ENCODE peak calls at places on chromosomes 16 and 17, in eight cellular contexts. One of them, this sample, is unnamed.

GRCh38 chr17:17491546-17491988 is 4.6 kb downstream of the RASD1 start:
- DNase-seq in sigmoid colon: peak; percentile 59
- DNase-seq in Peyer's patch: no peak
- DNase-seq in caudate nucleus: peak; percentile 72
- DNase-seq in CD8-positive, alpha-beta T cell: no peak
- DNase-seq in neural progenitor cell: no peak
- DNase-seq in dorsolateral prefrontal cortex: peak; percentile 38
- DNase-seq in endodermal cell: no peak
- DNase-seq in this sample: no peak

GRCh38 chr16:73071131-73071940 is 23.4 kb upstream of the ZFHX3 start:
- DNase-seq in CD8-positive, alpha-beta T cell: no peak
- DNase-seq in dorsolateral prefrontal cortex: no peak
- DNase-seq in Peyer's patch: no peak
- DNase-seq in sigmoid colon: peak; percentile 87
- DNase-seq in endodermal cell: peak; percentile 87
- DNase-seq in neural progenitor cell: peak; percentile 73
- DNase-seq in caudate nucleus: no peak
- DNase-seq in this sample: peak; percentile 89

GRCh38 chr16:56277040-56277439 is 85.8 kb downstream of the GNAO1 start:
- DNase-seq in sigmoid colon: no peak
- DNase-seq in CD8-positive, alpha-beta T cell: no peak
- DNase-seq in endodermal cell: peak; percentile 89
- DNase-seq in neural progenitor cell: peak; percentile 70
- DNase-seq in Peyer's patch: no peak
- DNase-seq in dorsolateral prefrontal cortex: peak; percentile 40
- DNase-seq in caudate nucleus: no peak
- DNase-seq in this sample: peak; percentile 73

GRCh38 chr16:46573008-46573833 is 48.0 kb downstream of the SHCBP1 start:
- DNase-seq in Peyer's patch: no peak
- DNase-seq in endodermal cell: peak; percentile 72
- DNase-seq in CD8-positive, alpha-beta T cell: no peak
- DNase-seq in caudate nucleus: no peak
- DNase-seq in neural progenitor cell: no peak
- DNase-seq in dorsolateral prefrontal cortex: no peak
- DNase-seq in sigmoid colon: no peak
- DNase-seq in this sample: peak; percentile 41

GRCh38 chr17:69716571-69716970 is 302.1 kb downstream of the MAP2K6 start:
- DNase-seq in sigmoid colon: no peak
- DNase-seq in endodermal cell: no peak
- DNase-seq in CD8-positive, alpha-beta T cell: no peak
- DNase-seq in caudate nucleus: no peak
- DNase-seq in neural progenitor cell: no peak
- DNase-seq in dorsolateral prefrontal cortex: no peak
- DNase-seq in Peyer's patch: no peak
- DNase-seq in this sample: no peak

GRCh38 chr17:41635121-41636097 is 11.0 kb upstream of the KRT17 start:
- DNase-seq in caudate nucleus: no peak
- DNase-seq in endodermal cell: peak; percentile 78
- DNase-seq in sigmoid colon: no peak
- DNase-seq in CD8-positive, alpha-beta T cell: no peak
- DNase-seq in neural progenitor cell: peak; percentile 48
- DNase-seq in dorsolateral prefrontal cortex: no peak
- DNase-seq in Peyer's patch: no peak
- DNase-seq in this sample: no peak

GRCh38 chr17:39706921-39707337 is 7.1 kb downstream of the ERBB2 start:
- DNase-seq in caudate nucleus: no peak
- DNase-seq in sigmoid colon: no peak
- DNase-seq in endodermal cell: no peak
- DNase-seq in neural progenitor cell: no peak
- DNase-seq in Peyer's patch: no peak
- DNase-seq in dorsolateral prefrontal cortex: no peak
- DNase-seq in CD8-positive, alpha-beta T cell: no peak
- DNase-seq in this sample: no peak

GRCh38 chr16:51151951-51152663 is 1.0 kb upstream of the SALL1 start:
- DNase-seq in endodermal cell: peak; percentile 97
- DNase-seq in dorsolateral prefrontal cortex: peak; percentile 97
- DNase-seq in neural progenitor cell: peak; percentile 96
- DNase-seq in sigmoid colon: no peak
- DNase-seq in caudate nucleus: peak; percentile 81
- DNase-seq in CD8-positive, alpha-beta T cell: no peak
- DNase-seq in Peyer's patch: no peak
- DNase-seq in this sample: peak; percentile 91

GRCh38 chr17:48236681-48237134 is 129.1 kb downstream of the SNX11 start:
- DNase-seq in neural progenitor cell: no peak
- DNase-seq in dorsolateral prefrontal cortex: no peak
- DNase-seq in caudate nucleus: no peak
- DNase-seq in Peyer's patch: no peak
- DNase-seq in CD8-positive, alpha-beta T cell: no peak
- DNase-seq in sigmoid colon: no peak
- DNase-seq in endodermal cell: no peak
- DNase-seq in this sample: no peak

GRCh38 chr17:21379080-21379711 is 3.0 kb downstream of the KCNJ12 start:
- DNase-seq in endodermal cell: no peak
- DNase-seq in caudate nucleus: no peak
- DNase-seq in dorsolateral prefrontal cortex: no peak
- DNase-seq in Peyer's patch: no peak
- DNase-seq in sigmoid colon: no peak
- DNase-seq in neural progenitor cell: no peak
- DNase-seq in CD8-positive, alpha-beta T cell: no peak
- DNase-seq in this sample: no peak

GRCh38 chr17:76397687-76398522 is 13.5 kb downstream of the SPHK1 start:
- DNase-seq in CD8-positive, alpha-beta T cell: peak; percentile 79
- DNase-seq in sigmoid colon: peak; percentile 93
- DNase-seq in neural progenitor cell: peak; percentile 89
- DNase-seq in dorsolateral prefrontal cortex: peak; percentile 90
- DNase-seq in endodermal cell: peak; percentile 99
- DNase-seq in Peyer's patch: peak; percentile 92
- DNase-seq in caudate nucleus: peak; percentile 28
- DNase-seq in this sample: peak; percentile 95

GRCh38 chr16:21590791-21591190 is 8.6 kb upstream of the METTL9 start:
- DNase-seq in endodermal cell: no peak
- DNase-seq in Peyer's patch: no peak
- DNase-seq in dorsolateral prefrontal cortex: no peak
- DNase-seq in CD8-positive, alpha-beta T cell: no peak
- DNase-seq in neural progenitor cell: no peak
- DNase-seq in caudate nucleus: no peak
- DNase-seq in sigmoid colon: no peak
- DNase-seq in this sample: no peak

GRCh38 chr16:21597571-21598030 is 1.8 kb upstream of the METTL9 start:
- DNase-seq in endodermal cell: no peak
- DNase-seq in dorsolateral prefrontal cortex: no peak
- DNase-seq in neural progenitor cell: no peak
- DNase-seq in Peyer's patch: no peak
- DNase-seq in CD8-positive, alpha-beta T cell: no peak
- DNase-seq in caudate nucleus: no peak
- DNase-seq in sigmoid colon: no peak
- DNase-seq in this sample: no peak

GRCh38 chr16:21590287-21590686 is 9.1 kb upstream of the METTL9 start:
- DNase-seq in Peyer's patch: no peak
- DNase-seq in CD8-positive, alpha-beta T cell: no peak
- DNase-seq in endodermal cell: no peak
- DNase-seq in neural progenitor cell: no peak
- DNase-seq in sigmoid colon: no peak
- DNase-seq in dorsolateral prefrontal cortex: no peak
- DNase-seq in caudate nucleus: no peak
- DNase-seq in this sample: no peak

GRCh38 chr16:21589551-21589950 is 9.8 kb upstream of the METTL9 start:
- DNase-seq in caudate nucleus: no peak
- DNase-seq in neural progenitor cell: no peak
- DNase-seq in sigmoid colon: no peak
- DNase-seq in CD8-positive, alpha-beta T cell: no peak
- DNase-seq in Peyer's patch: no peak
- DNase-seq in dorsolateral prefrontal cortex: no peak
- DNase-seq in endodermal cell: no peak
- DNase-seq in this sample: no peak

GRCh38 chr16:21593530-21594289 is 5.7 kb upstream of the METTL9 start:
- DNase-seq in CD8-positive, alpha-beta T cell: no peak
- DNase-seq in caudate nucleus: no peak
- DNase-seq in endodermal cell: no peak
- DNase-seq in neural progenitor cell: no peak
- DNase-seq in sigmoid colon: no peak
- DNase-seq in Peyer's patch: no peak
- DNase-seq in dorsolateral prefrontal cortex: no peak
- DNase-seq in this sample: no peak
- H3K27ac ChIP-seq in CD8-positive, alpha-beta T cell: no peak overlapping the region
- H3K27ac ChIP-seq in caudate nucleus: no peak overlapping the region
- H3K27ac ChIP-seq in endodermal cell: no peak overlapping the region
- H3K27ac ChIP-seq in neural progenitor cell: no peak overlapping the region
- H3K27ac ChIP-seq in sigmoid colon: no peak overlapping the region
- H3K27ac ChIP-seq in Peyer's patch: no peak overlapping the region
- H3K27ac ChIP-seq in dorsolateral prefrontal cortex: no peak overlapping the region
- H3K27ac ChIP-seq in this sample: no peak overlapping the region

GRCh38 chr17:29461807-29462206 is 71.6 kb downstream of the TAOK1 start:
- DNase-seq in neural progenitor cell: no peak
- DNase-seq in CD8-positive, alpha-beta T cell: no peak
- DNase-seq in sigmoid colon: no peak
- DNase-seq in caudate nucleus: no peak
- DNase-seq in dorsolateral prefrontal cortex: no peak
- DNase-seq in endodermal cell: no peak
- DNase-seq in Peyer's patch: no peak
- DNase-seq in this sample: no peak
- H3K27ac ChIP-seq in neural progenitor cell: peak overlapping the region; percentile 48
- H3K27ac ChIP-seq in CD8-positive, alpha-beta T cell: no peak overlapping the region
- H3K27ac ChIP-seq in sigmoid colon: no peak overlapping the region
- H3K27ac ChIP-seq in caudate nucleus: no peak overlapping the region
- H3K27ac ChIP-seq in dorsolateral prefrontal cortex: peak overlapping the region; percentile 49
- H3K27ac ChIP-seq in endodermal cell: peak overlapping the region; percentile 8
- H3K27ac ChIP-seq in Peyer's patch: no peak overlapping the region
- H3K27ac ChIP-seq in this sample: no peak overlapping the region

GRCh38 chr17:57553525-57553924 is 191.6 kb downstream of the CCDC182 start:
- DNase-seq in dorsolateral prefrontal cortex: no peak
- DNase-seq in neural progenitor cell: no peak
- DNase-seq in Peyer's patch: no peak
- DNase-seq in caudate nucleus: no peak
- DNase-seq in CD8-positive, alpha-beta T cell: no peak
- DNase-seq in sigmoid colon: no peak
- DNase-seq in endodermal cell: no peak
- DNase-seq in this sample: no peak

GRCh38 chr17:57555636-57556175 is 189.4 kb downstream of the CCDC182 start:
- DNase-seq in caudate nucleus: no peak
- DNase-seq in dorsolateral prefrontal cortex: no peak
- DNase-seq in CD8-positive, alpha-beta T cell: no peak
- DNase-seq in Peyer's patch: no peak
- DNase-seq in neural progenitor cell: no peak
- DNase-seq in endodermal cell: no peak
- DNase-seq in sigmoid colon: no peak
- DNase-seq in this sample: no peak

GRCh38 chr17:57554826-57555635 is 190.1 kb downstream of the CCDC182 start:
- DNase-seq in neural progenitor cell: no peak
- DNase-seq in caudate nucleus: no peak
- DNase-seq in dorsolateral prefrontal cortex: no peak
- DNase-seq in CD8-positive, alpha-beta T cell: no peak
- DNase-seq in Peyer's patch: no peak
- DNase-seq in endodermal cell: peak; percentile 75
- DNase-seq in sigmoid colon: no peak
- DNase-seq in this sample: no peak

GRCh38 chr17:57552114-57552601 is 192.9 kb downstream of the CCDC182 start:
- DNase-seq in endodermal cell: peak; percentile 95
- DNase-seq in sigmoid colon: no peak
- DNase-seq in caudate nucleus: no peak
- DNase-seq in Peyer's patch: peak; percentile 64
- DNase-seq in CD8-positive, alpha-beta T cell: no peak
- DNase-seq in dorsolateral prefrontal cortex: no peak
- DNase-seq in neural progenitor cell: peak; percentile 83
- DNase-seq in this sample: peak; percentile 89

GRCh38 chr17:57553991-57554825 is 190.9 kb downstream of the CCDC182 start:
- DNase-seq in endodermal cell: peak; percentile 87
- DNase-seq in caudate nucleus: no peak
- DNase-seq in sigmoid colon: no peak
- DNase-seq in CD8-positive, alpha-beta T cell: no peak
- DNase-seq in neural progenitor cell: peak; percentile 92
- DNase-seq in Peyer's patch: no peak
- DNase-seq in dorsolateral prefrontal cortex: no peak
- DNase-seq in this sample: peak; percentile 82
- H3K27ac ChIP-seq in endodermal cell: peak overlapping the region; percentile 83
- H3K27ac ChIP-seq in caudate nucleus: peak overlapping the region; percentile 87
- H3K27ac ChIP-seq in sigmoid colon: no peak overlapping the region
- H3K27ac ChIP-seq in CD8-positive, alpha-beta T cell: no peak overlapping the region
- H3K27ac ChIP-seq in neural progenitor cell: no peak overlapping the region
- H3K27ac ChIP-seq in Peyer's patch: no peak overlapping the region
- H3K27ac ChIP-seq in dorsolateral prefrontal cortex: peak overlapping the region; percentile 82
- H3K27ac ChIP-seq in this sample: no peak overlapping the region

GRCh38 chr17:27457731-27458523 is 1.7 kb downstream of the KSR1 start:
- DNase-seq in caudate nucleus: peak; percentile 5
- DNase-seq in endodermal cell: peak; percentile 86
- DNase-seq in neural progenitor cell: peak; percentile 70
- DNase-seq in sigmoid colon: no peak
- DNase-seq in Peyer's patch: peak; percentile 36
- DNase-seq in CD8-positive, alpha-beta T cell: no peak
- DNase-seq in dorsolateral prefrontal cortex: no peak
- DNase-seq in this sample: no peak
- H3K27ac ChIP-seq in caudate nucleus: peak overlapping the region; percentile 40
- H3K27ac ChIP-seq in endodermal cell: peak overlapping the region; percentile 25
- H3K27ac ChIP-seq in neural progenitor cell: no peak overlapping the region
- H3K27ac ChIP-seq in sigmoid colon: peak overlapping the region; percentile 93
- H3K27ac ChIP-seq in Peyer's patch: no peak overlapping the region
- H3K27ac ChIP-seq in CD8-positive, alpha-beta T cell: no peak overlapping the region
- H3K27ac ChIP-seq in dorsolateral prefrontal cortex: peak overlapping the region; percentile 87
- H3K27ac ChIP-seq in this sample: no peak overlapping the region

GRCh38 chr17:8444506-8444905 is 8.8 kb downstream of the NDEL1 start:
- DNase-seq in Peyer's patch: no peak
- DNase-seq in dorsolateral prefrontal cortex: no peak
- DNase-seq in CD8-positive, alpha-beta T cell: no peak
- DNase-seq in caudate nucleus: no peak
- DNase-seq in neural progenitor cell: no peak
- DNase-seq in endodermal cell: no peak
- DNase-seq in sigmoid colon: no peak
- DNase-seq in this sample: no peak
- H3K27ac ChIP-seq in Peyer's patch: no peak overlapping the region
- H3K27ac ChIP-seq in dorsolateral prefrontal cortex: no peak overlapping the region
- H3K27ac ChIP-seq in CD8-positive, alpha-beta T cell: no peak overlapping the region
- H3K27ac ChIP-seq in caudate nucleus: no peak overlapping the region
- H3K27ac ChIP-seq in neural progenitor cell: no peak overlapping the region
- H3K27ac ChIP-seq in endodermal cell: no peak overlapping the region
- H3K27ac ChIP-seq in sigmoid colon: no peak overlapping the region
- H3K27ac ChIP-seq in this sample: no peak overlapping the region

DNA sequence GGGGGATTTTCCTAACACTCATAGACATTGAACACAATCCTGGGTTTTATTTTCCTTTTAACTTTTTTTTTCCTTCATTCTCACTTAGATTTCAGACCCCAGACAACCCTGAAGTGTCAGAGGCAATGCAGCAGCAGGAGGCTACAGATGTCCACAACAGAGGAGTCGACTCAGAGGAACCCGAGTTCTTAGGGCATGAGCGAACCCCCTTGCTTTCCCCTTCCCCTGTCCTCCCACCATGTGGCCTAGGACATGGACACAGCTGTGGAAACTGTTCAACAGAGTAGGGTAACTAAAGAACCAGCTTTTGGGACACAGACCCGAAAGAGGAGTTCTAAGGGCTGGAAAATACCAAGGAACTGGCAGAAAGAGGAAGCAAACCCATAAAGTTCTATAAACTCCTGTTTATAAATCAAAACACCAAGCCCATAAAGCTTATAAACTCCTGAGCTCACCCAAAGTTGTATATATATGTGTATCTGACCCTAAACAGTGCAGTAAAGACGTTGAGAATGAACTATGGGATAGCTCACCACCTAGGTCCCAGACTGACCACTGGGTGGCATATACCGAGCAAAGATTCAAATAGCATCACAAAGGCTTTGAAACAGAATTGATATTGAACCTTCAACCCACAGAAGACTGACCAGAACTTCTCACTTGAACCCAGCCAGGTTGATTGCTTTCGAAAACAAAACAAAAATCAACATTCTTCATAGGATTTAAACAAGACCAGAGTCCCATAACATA is 33.9 kb downstream of the CMTM4 start:
- DNase-seq in CD8-positive, alpha-beta T cell: no peak
- DNase-seq in dorsolateral prefrontal cortex: no peak
- DNase-seq in caudate nucleus: no peak
- DNase-seq in sigmoid colon: no peak
- DNase-seq in neural progenitor cell: no peak
- DNase-seq in Peyer's patch: no peak
- DNase-seq in endodermal cell: no peak
- DNase-seq in this sample: no peak
- H3K27ac ChIP-seq in CD8-positive, alpha-beta T cell: no peak overlapping the region
- H3K27ac ChIP-seq in dorsolateral prefrontal cortex: peak overlapping the region; percentile 73
- H3K27ac ChIP-seq in caudate nucleus: peak overlapping the region; percentile 77
- H3K27ac ChIP-seq in sigmoid colon: peak overlapping the region; percentile 75
- H3K27ac ChIP-seq in neural progenitor cell: no peak overlapping the region
- H3K27ac ChIP-seq in Peyer's patch: no peak overlapping the region
- H3K27ac ChIP-seq in endodermal cell: no peak overlapping the region
- H3K27ac ChIP-seq in this sample: no peak overlapping the region